ENCODE peak calls at places on chromosomes 13 and 19, in four cellular contexts. V is endothelial cell of umbilical vein, I is H1, E is HCT116. N is an unnamed sample.
A peak's percentile ranks its signal among the peaks of the same experiment; 100 is the strongest.

GRCh38 chr13:24627090-24627714 is 53.0 kb upstream of the ATP12A start:
- DNase-seq in V (no peak), I (peak; percentile 94), E (peak; percentile 4), N (peak; percentile 49)

GRCh38 chr13:105925496-105925895 is 610.0 kb downstream of the EFNB2 start:
- DNase-seq in V (no peak), I (no peak), E (no peak), N (no peak)

GRCh38 chr13:25943666-25944065 is 108.2 kb downstream of the SHISA2 start:
- DNase-seq in V (no peak), I (no peak), E (no peak), N (no peak)

GRCh38 chr13:108609353-108609752 is 20.1 kb upstream of the MYO16 start:
- DNase-seq in V (no peak), I (no peak), E (peak; percentile 37), N (peak; percentile 33)

GRCh38 chr19:18898081-18898532 is 2.1 kb upstream of the CERS1 start:
- DNase-seq in V (no peak), I (no peak), E (no peak), N (peak; percentile 69)

GRCh38 chr13:49976314-49977258 is 20.3 kb upstream of the TRIM13 start:
- DNase-seq in V (peak; percentile 77), I (peak; percentile 75), E (peak; percentile 47), N (peak; percentile 66)

GRCh38 chr19:30095171-30095570 is 153.1 kb downstream of the URI1 start:
- DNase-seq in V (no peak), I (no peak), E (no peak), N (no peak)

GRCh38 chr13:68748038-68748437 is 1359.6 kb upstream of the ATXN8OS start:
- DNase-seq in V (peak; percentile 20), I (no peak), E (peak; percentile 18), N (no peak)

GRCh38 chr19:29528946-29529645 is 3.3 kb downstream of the VSTM2B start:
- DNase-seq in V (no peak), I (peak; percentile 70), E (no peak), N (no peak)

GRCh38 chr13:47250141-47250540 is 353.3 kb upstream of the HTR2A start:
- DNase-seq in V (no peak), I (no peak), E (no peak), N (no peak)

GRCh38 chr19:9849786-9850185 is 14.7 kb downstream of the PIN1 start:
- DNase-seq in V (no peak), I (no peak), E (no peak), N (no peak)

GRCh38 chr13:29465741-29466293 is 129.7 kb downstream of the SLC7A1 start:
- DNase-seq in V (no peak), I (no peak), E (no peak), N (peak; percentile 47)

GRCh38 chr19:54416695-54417491 is 1.6 kb downstream of the TTYH1 start:
- DNase-seq in V (no peak), I (no peak), E (no peak), N (no peak)

GRCh38 chr19:47444388-47444821 is 25.1 kb upstream of the MEIS3 start:
- DNase-seq in V (no peak), I (peak; percentile 85), E (no peak), N (no peak)

GRCh38 chr13:80052286-80052685 is 288.6 kb downstream of the SPRY2 start:
- DNase-seq in V (no peak), I (no peak), E (no peak), N (no peak)

GRCh38 chr13:103557878-103558277 is 491.7 kb upstream of the SLC10A2 start:
- DNase-seq in V (no peak), I (no peak), E (no peak), N (no peak)

GRCh38 chr13:113819731-113820715 is 43.9 kb downstream of the GAS6 start:
- DNase-seq in V (no peak), I (no peak), E (no peak), N (no peak)

GRCh38 chr13:102484329-102484728 is 82.5 kb upstream of the FGF14 start:
- DNase-seq in V (no peak), I (no peak), E (no peak), N (no peak)

GRCh38 chr19:49786432-49786831 is 19.6 kb downstream of the AP2A1 start:
- DNase-seq in V (no peak), I (no peak), E (no peak), N (no peak)

GRCh38 chr13:51523082-51523518 is 61.2 kb upstream of the WDFY2 start:
- DNase-seq in V (no peak), I (no peak), E (no peak), N (peak; percentile 45)

GRCh38 chr13:78215458-78215857 is 296.8 kb upstream of the EDNRB start:
- DNase-seq in V (no peak), I (no peak), E (no peak), N (no peak)

GRCh38 chr13:45807520-45808099 is 43.9 kb downstream of the SIAH3 start:
- DNase-seq in V (peak; percentile 63), I (no peak), E (peak; percentile 62), N (peak; percentile 65)

GRCh38 chr13:49645451-49645850 is 17.1 kb downstream of the ARL11 start:
- DNase-seq in V (no peak), I (no peak), E (no peak), N (no peak)

GRCh38 chr13:59746291-59746962 is 417.3 kb downstream of the DIAPH3 start:
- DNase-seq in V (no peak), I (no peak), E (no peak), N (no peak)

GRCh38 chr13:50713849-50714248 is 129.6 kb downstream of the DLEU7 start:
- DNase-seq in V (no peak), I (no peak), E (no peak), N (no peak)

GRCh38 chr13:51643882-51644281 is 59.6 kb downstream of the WDFY2 start:
- DNase-seq in V (peak; percentile 82), I (no peak), E (peak; percentile 68), N (no peak)

GRCh38 chr13:99382428-99383133 is 75.4 kb upstream of the GPR183 start:
- DNase-seq in V (no peak), I (peak; percentile 37), E (no peak), N (no peak)

GRCh38 chr13:32135655-32136054 is 104.1 kb downstream of the FRY start:
- DNase-seq in V (no peak), I (no peak), E (no peak), N (no peak)

GRCh38 chr19:32677657-32678056 is 2.0 kb downstream of the RGS9BP start:
- DNase-seq in V (no peak), I (no peak), E (no peak), N (no peak)

GRCh38 chr13:25743426-25743825 is 308.4 kb downstream of the SHISA2 start:
- DNase-seq in V (no peak), I (no peak), E (no peak), N (no peak)

GRCh38 chr19:17795495-17795856 is 538 bp downstream of the B3GNT3 start:
- DNase-seq in V (no peak), I (no peak), E (no peak), N (no peak)
- TF ChIP-seq MAX in V (no peak), I (no peak), E (no peak), N (no peak)

GRCh38 chr19:6767357-6768235 is at the start of gene SH2D3A:
- DNase-seq in V (peak; percentile 37), I (peak; percentile 98), E (peak; percentile 96), N (peak; percentile 60)
- TF ChIP-seq MAX in V (no peak), I (peak; percentile 19), E (peak; percentile 66), N (no peak)

DNA sequence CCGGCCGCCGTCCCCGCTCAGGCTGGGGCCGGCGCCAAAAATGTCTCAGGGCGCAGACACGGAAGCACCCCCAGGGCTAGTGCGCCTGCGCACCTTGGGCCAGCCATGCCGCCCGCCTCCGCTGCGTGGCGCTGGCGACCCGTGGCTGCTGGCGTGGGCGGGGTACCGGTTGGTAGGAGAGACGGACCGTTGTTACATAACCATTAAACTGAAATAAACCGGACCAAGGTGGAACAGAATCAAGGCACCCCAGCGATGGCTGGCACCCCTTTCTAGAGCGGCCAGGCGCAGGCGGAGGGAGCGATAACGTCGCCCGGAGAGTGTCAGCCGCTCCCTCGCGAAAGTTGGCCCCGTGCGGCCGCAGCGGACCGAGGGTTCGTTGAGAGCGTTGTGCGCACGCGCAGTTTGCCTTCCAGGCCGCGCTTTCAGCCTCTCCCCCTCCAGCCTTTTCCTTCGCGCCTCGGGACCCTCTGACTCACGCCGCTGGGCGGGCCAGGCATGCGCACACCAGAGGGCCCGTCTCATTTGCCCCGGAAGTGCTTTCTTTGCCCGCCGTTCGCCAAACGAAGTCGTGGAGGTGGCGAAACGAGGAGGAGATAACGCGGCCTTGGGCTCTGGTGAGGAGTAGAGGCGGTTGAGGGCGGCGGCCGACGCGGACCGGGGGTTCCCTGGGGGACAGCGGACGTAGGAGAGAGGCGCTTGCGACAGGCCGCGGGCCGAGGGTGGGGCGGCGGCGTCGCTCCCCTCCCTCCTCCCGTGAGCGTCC is at the start of the genes PLEKHJ1 and SF3A2:
- DNase-seq in V (peak; percentile 99), I (peak; percentile 99), E (peak; percentile 94), N (peak; percentile 99)
- TF ChIP-seq MAX in V (peak; percentile 68), I (peak; percentile 97), E (peak; percentile 98), N (peak; percentile 95)

GRCh38 chr19:21568816-21569496 is 63.6 kb downstream of the ZNF429 start:
- DNase-seq in V (no peak), I (no peak), E (no peak), N (no peak)
- TF ChIP-seq MAX in V (no peak), I (no peak), E (no peak), N (no peak)

GRCh38 chr19:16455489-16455888 is 16.3 kb downstream of the EPS15L1 start:
- DNase-seq in V (no peak), I (no peak), E (no peak), N (no peak)

GRCh38 chr19:16456652-16457194 is 15.0 kb downstream of the EPS15L1 start:
- DNase-seq in V (no peak), I (peak; percentile 57), E (no peak), N (peak; percentile 38)

GRCh38 chr19:16457954-16458331 is 13.8 kb downstream of the EPS15L1 start:
- DNase-seq in V (no peak), I (no peak), E (no peak), N (no peak)

GRCh38 chr19:16458391-16459128 is 13.2 kb downstream of the EPS15L1 start:
- DNase-seq in V (no peak), I (no peak), E (no peak), N (no peak)

GRCh38 chr19:16457195-16457953 is 14.4 kb downstream of the EPS15L1 start:
- DNase-seq in V (peak; percentile 84), I (peak; percentile 54), E (no peak), N (peak; percentile 87)
- TF ChIP-seq MAX in V (no peak), I (no peak), E (no peak), N (peak; percentile 60)